ENCODE peak calls at places on chromosomes 2 and 18, in four cellular contexts. S is SK-N-SH, Z is K562, U is GM23338. L is an unnamed sample.
A peak's percentile ranks its signal among the peaks of the same experiment; 100 is the strongest.

GRCh38 chr18:59229681-59230443 is 9.9 kb downstream of the GRP start:
- DNase-seq in U (no peak), Z (no peak), S (no peak), L (no peak)

GRCh38 chr2:38462121-38462634 is 85.1 kb upstream of the ATL2 start:
- DNase-seq in Z (peak; percentile 70), U (no peak), S (no peak), L (no peak)

GRCh38 chr2:180761224-180761623 is 219.2 kb upstream of the UBE2E3 start:
- DNase-seq in Z (no peak), U (peak; percentile 3), S (no peak), L (no peak)

GRCh38 chr2:229601396-229601795 is 113.0 kb downstream of the DNER start:
- DNase-seq in S (no peak), U (no peak), Z (no peak), L (no peak)

GRCh38 chr18:49359732-49360444 is 100.6 kb downstream of the DYM start:
- DNase-seq in Z (no peak), S (no peak), U (no peak), L (no peak)

GRCh38 chr2:52510432-52510831 is 1257.2 kb upstream of the CHAC2 start:
- DNase-seq in U (no peak), S (no peak), Z (no peak), L (no peak)

GRCh38 chr2:158115202-158115783 is 13.6 kb downstream of the UPP2 start:
- DNase-seq in Z (no peak), U (no peak), S (no peak), L (no peak)

GRCh38 chr18:36408606-36409005 is 111.1 kb downstream of the FHOD3 start:
- DNase-seq in Z (no peak), S (no peak), U (no peak), L (no peak)

GRCh38 chr2:215711484-215712034 is 275.7 kb upstream of the FN1 start:
- DNase-seq in Z (no peak), S (no peak), U (peak; percentile 19), L (no peak)

GRCh38 chr2:129375587-129375986 is 603.9 kb upstream of the RAB6C start:
- DNase-seq in S (no peak), U (no peak), Z (no peak), L (no peak)

GRCh38 chr2:48586433-48586832 is 31.2 kb upstream of the GTF2A1L start:
- DNase-seq in S (no peak), Z (no peak), U (no peak), L (no peak)

GRCh38 chr2:33068261-33068660 is 121.5 kb downstream of the LTBP1 start:
- DNase-seq in S (no peak), U (no peak), Z (no peak), L (no peak)

GRCh38 chr2:207828361-207829057 is 58.8 kb upstream of the FZD5 start:
- DNase-seq in S (no peak), Z (no peak), U (no peak), L (no peak)

GRCh38 chr2:44560352-44560751 is 198.6 kb downstream of the CAMKMT start:
- DNase-seq in Z (peak; percentile 9), S (no peak), U (no peak), L (no peak)

GRCh38 chr2:127048618-127048935 is 58.4 kb downstream of the BIN1 start:
- DNase-seq in S (no peak), U (no peak), Z (no peak), L (no peak)

GRCh38 chr2:109264595-109265328 is 135.8 kb downstream of the SH3RF3 start:
- DNase-seq in S (no peak), Z (no peak), U (no peak), L (no peak)

GRCh38 chr2:235170016-235170415 is 218.2 kb downstream of the SH3BP4 start:
- DNase-seq in U (no peak), S (no peak), Z (no peak), L (no peak)

GRCh38 chr2:63059434-63060078 is 8.9 kb downstream of the OTX1 start:
- DNase-seq in S (peak; percentile 50), Z (no peak), U (peak; percentile 67), L (no peak)

GRCh38 chr2:197975956-197976519 is 171.6 kb downstream of the PLCL1 start:
- DNase-seq in U (no peak), S (no peak), Z (no peak), L (no peak)

GRCh38 chr2:69947078-69947801 is 14.2 kb downstream of the ASPRV1 start:
- DNase-seq in U (no peak), S (no peak), Z (no peak), L (no peak)

GRCh38 chr2:203804070-203804469 is 63.5 kb upstream of the CTLA4 start:
- DNase-seq in S (no peak), Z (no peak), U (no peak), L (peak; percentile 82)

GRCh38 chr2:68284896-68285295 is 32.6 kb upstream of the PPP3R1 start:
- DNase-seq in U (no peak), S (peak; percentile 17), Z (no peak), L (peak; percentile 88)

GRCh38 chr2:55954306-55955035 is 30.9 kb upstream of the EFEMP1 start:
- DNase-seq in Z (no peak), U (no peak), S (no peak), L (no peak)

GRCh38 chr2:98730053-98730850 is 680 bp downstream of the MGAT4A start:
- DNase-seq in S (peak; percentile 73), Z (peak; percentile 4), U (peak; percentile 38), L (no peak)

GRCh38 chr18:50880108-50880465 is 1.2 kb downstream of the ME2 start:
- DNase-seq in S (peak; percentile 15), U (peak; percentile 20), Z (peak; percentile 20), L (no peak)

GRCh38 chr2:178317807-178318206 is 123.5 kb downstream of the OSBPL6 start:
- DNase-seq in S (no peak), Z (no peak), U (no peak), L (no peak)

GRCh38 chr18:65363911-65364632 is 386.7 kb upstream of the CDH7 start:
- DNase-seq in U (no peak), S (no peak), Z (no peak), L (no peak)

GRCh38 chr2:28613616-28614501 is 118.0 kb downstream of the PLB1 start:
- DNase-seq in Z (no peak), U (no peak), S (no peak), L (no peak)

GRCh38 chr18:79047556-79048244 is 21.5 kb upstream of the ATP9B start:
- DNase-seq in U (no peak), S (no peak), Z (no peak), L (no peak)

GRCh38 chr18:12048827-12049175 is 44.8 kb upstream of the ANKRD62 start:
- DNase-seq in U (no peak), Z (no peak), S (no peak), L (no peak)

GRCh38 chr2:227942021-227942420 is 70.6 kb downstream of the DAW1 start:
- DNase-seq in U (no peak), S (no peak), Z (no peak), L (no peak)

GRCh38 chr2:68741805-68742306 is 7.2 kb downstream of the ARHGAP25 start:
- DNase-seq in Z (no peak), S (no peak), U (no peak), L (no peak)

GRCh38 chr2:159133795-159134194 is 152.7 kb downstream of the WDSUB1 start:
- DNase-seq in Z (no peak), U (no peak), S (no peak), L (peak; percentile 24)

GRCh38 chr2:219109468-219109867 is 48.7 kb upstream of the IHH start:
- DNase-seq in Z (no peak), U (peak; percentile 84), S (no peak), L (no peak)

GRCh38 chr2:102313025-102313424 is 1.7 kb downstream of the IL1RL1 start:
- DNase-seq in U (no peak), S (no peak), Z (no peak), L (no peak)

GRCh38 chr18:49788327-49788908 is 24.9 kb downstream of the ACAA2 start:
- DNase-seq in S (no peak), U (no peak), Z (no peak), L (no peak)

GRCh38 chr2:105403785-105404698 is 5.2 kb upstream of the FHL2 start:
- DNase-seq in U (peak; percentile 59), S (no peak), Z (peak; percentile 37), L (no peak)
- TF ChIP-seq POLR2AphosphoS5 in U (no peak), S (no peak), Z (no peak), L (no peak)

GRCh38 chr18:32158108-32158624 is 31.7 kb upstream of the MEP1B start:
- DNase-seq in Z (peak; percentile 89), U (peak; percentile 98), S (peak; percentile 76), L (peak; percentile 76)
- H3K4me3 ChIP-seq in Z (no peak overlapping the region), U (peak overlapping the region; percentile 26), S (peak overlapping the region; percentile 45), L (peak overlapping the region; percentile 70)

GRCh38 chr2:43311276-43311675 is 84.9 kb upstream of the ZFP36L2 start:
- DNase-seq in Z (no peak), S (no peak), U (no peak), L (no peak)
- TF ChIP-seq POLR2AphosphoS5 in Z (no peak), S (peak; percentile 42), U (no peak), L (no peak)

GRCh38 chr2:8544168-8544785 is 137.6 kb upstream of the ID2 start:
- DNase-seq in S (no peak), U (no peak), Z (no peak), L (no peak)
- H3K4me3 ChIP-seq in S (no peak overlapping the region), U (no peak overlapping the region), Z (no peak overlapping the region), L (no peak overlapping the region)

DNA sequence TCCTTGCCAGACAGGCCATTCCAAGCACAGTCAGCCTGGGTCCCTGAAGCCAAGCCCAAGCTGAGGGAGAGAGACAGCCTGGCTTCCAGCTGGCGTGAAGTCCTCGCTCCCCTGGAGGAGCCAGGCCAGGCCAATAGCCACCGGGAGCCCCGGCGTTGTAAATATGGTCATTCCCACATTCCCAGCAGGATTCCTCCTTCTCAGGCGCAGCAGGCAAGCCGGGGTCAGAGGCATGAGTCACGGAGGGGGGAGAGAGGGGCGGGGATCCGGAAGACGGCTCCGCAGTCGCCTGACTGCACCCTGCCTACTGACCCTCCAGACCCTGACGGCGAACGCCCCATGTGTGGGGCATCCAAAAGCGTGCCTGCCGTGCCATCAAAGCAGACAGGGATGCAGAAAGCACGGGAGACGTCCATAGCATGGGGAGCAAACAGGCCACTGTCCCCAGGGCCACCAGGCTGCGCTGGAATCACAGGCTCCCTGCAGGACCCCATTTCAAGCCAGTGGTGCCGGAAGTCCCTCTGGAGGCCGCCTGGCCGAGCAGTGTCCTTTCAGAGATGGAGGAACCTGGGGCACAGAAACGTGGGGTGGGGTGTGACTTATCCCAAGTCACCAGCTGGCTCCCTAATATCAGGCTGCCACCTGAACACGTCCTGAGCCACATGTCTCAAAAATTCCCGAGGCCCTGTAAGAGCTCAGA is 48.2 kb downstream of the TWIST2 start:
- DNase-seq in S (no peak), Z (no peak), U (peak; percentile 44), L (no peak)
- TF ChIP-seq POLR2AphosphoS5 in S (no peak), Z (no peak), U (no peak), L (no peak)

GRCh38 chr2:60556441-60556997 is 3.1 kb upstream of the BCL11A start:
- DNase-seq in S (peak; percentile 24), U (peak; percentile 64), Z (no peak), L (no peak)
- H3K4me3 ChIP-seq in S (peak overlapping the region; percentile 41), U (peak overlapping the region; percentile 89), Z (no peak overlapping the region), L (peak overlapping the region; percentile 64)

GRCh38 chr2:136384541-136385303 is 266.8 kb upstream of the CXCR4 start:
- DNase-seq in U (peak; percentile 70), S (peak; percentile 45), Z (peak; percentile 24), L (no peak)

GRCh38 chr2:136381245-136381644 is 263.3 kb upstream of the CXCR4 start:
- DNase-seq in S (no peak), U (no peak), Z (no peak), L (no peak)

GRCh38 chr2:136378712-136379595 is 261.0 kb upstream of the CXCR4 start:
- DNase-seq in S (peak; percentile 61), Z (peak; percentile 50), U (peak; percentile 81), L (peak; percentile 22)

GRCh38 chr2:136383161-136383560 is 265.2 kb upstream of the CXCR4 start:
- DNase-seq in U (no peak), Z (no peak), S (no peak), L (no peak)

GRCh38 chr2:136381722-136382633 is 264.0 kb upstream of the CXCR4 start:
- DNase-seq in Z (no peak), S (no peak), U (no peak), L (no peak)
- TF ChIP-seq POLR2AphosphoS5 in Z (no peak), S (no peak), U (no peak), L (no peak)